ENCODE peak calls at places on chromosomes 13 and 19, in six cellular contexts. S, C, P, D, Y and J are unnamed samples.
A peak's percentile ranks its signal among the peaks of the same experiment; 100 is the strongest.

GRCh38 chr19:33291623-33292534 is 10.5 kb downstream of the CEBPA start:
- DNase-seq in S (no peak), C (no peak), P (no peak), D (no peak), Y (no peak), J (no peak)

GRCh38 chr19:10230155-10230903 is 802 bp downstream of the S1PR2 start:
- DNase-seq in S (peak; percentile 71), C (no peak), P (no peak), D (peak; percentile 37), Y (peak; percentile 69), J (no peak)

GRCh38 chr13:74907788-74908187 is 574.2 kb downstream of the TBC1D4 start:
- DNase-seq in S (no peak), C (no peak), P (no peak), D (no peak), Y (no peak), J (no peak)

GRCh38 chr13:97434417-97435296 is 688 bp downstream of the RAP2A start:
- DNase-seq in S (peak; percentile 22), C (peak; percentile 25), P (no peak), D (peak; percentile 38), Y (peak; percentile 42), J (peak; percentile 36)

GRCh38 chr13:39035204-39035603 is 2.7 kb downstream of the PROSER1 start:
- DNase-seq in S (no peak), C (no peak), P (no peak), D (no peak), Y (no peak), J (no peak)

GRCh38 chr19:48881741-48882657 is 9.8 kb downstream of the PPP1R15A start:
- DNase-seq in S (no peak), C (peak; percentile 26), P (no peak), D (no peak), Y (no peak), J (peak; percentile 28)

GRCh38 chr19:43505941-43506340 is 1.4 kb upstream of the PHLDB3 start:
- DNase-seq in S (no peak), C (no peak), P (no peak), D (no peak), Y (no peak), J (no peak)

GRCh38 chr13:98977568-98978270 is at the start of gene DOCK9:
- DNase-seq in S (no peak), C (peak; percentile 76), P (no peak), D (peak; percentile 73), Y (peak; percentile 81), J (no peak)

GRCh38 chr13:72651196-72651595 is 76.2 kb downstream of the MZT1 start:
- DNase-seq in S (no peak), C (no peak), P (no peak), D (no peak), Y (no peak), J (no peak)

GRCh38 chr19:33047422-33047821 is 17.3 kb downstream of the RHPN2 start:
- DNase-seq in S (no peak), C (peak; percentile 96), P (no peak), D (no peak), Y (no peak), J (no peak)

GRCh38 chr19:18929311-18929710 is 9.8 kb downstream of the DDX49 start:
- DNase-seq in S (no peak), C (no peak), P (no peak), D (no peak), Y (no peak), J (no peak)

GRCh38 chr13:33616130-33616529 is 201.8 kb upstream of the RFC3 start:
- DNase-seq in S (no peak), C (no peak), P (no peak), D (no peak), Y (no peak), J (no peak)

GRCh38 chr19:4108767-4109625 is 14.9 kb downstream of the MAP2K2 start:
- DNase-seq in S (peak; percentile 65), C (no peak), P (no peak), D (no peak), Y (no peak), J (no peak)

GRCh38 chr13:113926301-113926761 is 47.5 kb downstream of the C13orf46 start:
- DNase-seq in S (no peak), C (no peak), P (no peak), D (peak; percentile 58), Y (no peak), J (no peak)

GRCh38 chr13:105798541-105798940 is 736.9 kb downstream of the EFNB2 start:
- DNase-seq in S (no peak), C (no peak), P (no peak), D (no peak), Y (no peak), J (no peak)